ENCODE peak calls at places on chromosomes 3 and 15, in eight cellular contexts. U is stomach, F is endothelial cell of umbilical vein, Z is A549, N is mesendoderm, E is ovary, H is dorsolateral prefrontal cortex, K is WERI-Rb-1. L is an unnamed sample.

GRCh38 chr3:69963643-69964042 is 35.9 kb upstream of the SAMMSON start:
- DNase-seq in N (no peak), H (no peak), U (no peak), F (no peak), E (no peak), K (no peak), Z (no peak), L (no peak)

GRCh38 chr3:171156455-171157005 is 130.0 kb upstream of the SLC2A2 start:
- DNase-seq in N (peak; percentile 93), K (no peak), E (no peak), H (no peak), Z (peak; percentile 33), U (no peak), F (no peak), L (no peak)

GRCh38 chr3:132641837-132642538 is 17.6 kb downstream of the ACAD11 start:
- DNase-seq in N (peak; percentile 51), H (no peak), Z (peak; percentile 37), K (no peak), F (peak; percentile 72), E (no peak), U (no peak), L (no peak)

GRCh38 chr3:189572249-189572648 is 58.9 kb upstream of the TP63 start:
- DNase-seq in Z (peak; percentile 82), N (no peak), E (no peak), K (no peak), U (no peak), H (no peak), F (no peak), L (no peak)

GRCh38 chr3:139732729-139733128 is 55.0 kb upstream of the NMNAT3 start:
- DNase-seq in F (no peak), U (no peak), Z (no peak), N (no peak), K (no peak), H (no peak), E (no peak), L (no peak)

GRCh38 chr3:73530030-73530411 is 94.7 kb downstream of the PDZRN3 start:
- DNase-seq in N (no peak), F (no peak), U (no peak), E (no peak), Z (no peak), H (no peak), K (no peak), L (no peak)

GRCh38 chr15:29208352-29208751 is 61.3 kb downstream of the NSMCE3 start:
- DNase-seq in U (no peak), N (peak; percentile 49), K (no peak), E (no peak), Z (peak; percentile 21), F (no peak), H (no peak), L (no peak)

GRCh38 chr3:13494463-13495350 is 14.6 kb downstream of the HDAC11 start:
- DNase-seq in N (peak; percentile 48), H (peak; percentile 83), E (peak; percentile 17), K (no peak), F (no peak), Z (peak; percentile 53), U (no peak), L (no peak)

DNA sequence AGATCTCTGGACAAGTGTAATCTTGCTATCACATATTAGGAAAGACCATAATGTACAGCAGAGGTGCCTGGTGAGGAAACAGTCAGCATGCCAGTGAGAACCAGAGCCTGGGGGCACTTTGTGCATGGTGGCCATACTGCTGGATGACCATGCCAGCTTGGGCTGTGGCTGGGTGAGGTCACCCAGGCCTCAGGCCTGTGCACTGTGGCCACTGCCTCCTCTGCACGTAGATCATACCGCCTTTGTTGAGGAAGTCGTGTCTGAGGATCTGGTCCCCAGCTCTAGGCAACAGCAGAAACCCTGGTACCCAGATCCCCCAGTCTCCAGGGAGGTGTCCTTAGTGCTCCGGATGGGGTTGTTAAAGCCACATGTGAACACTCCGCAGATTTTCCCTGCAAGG is 38.9 kb downstream of the ZNF710 start:
- DNase-seq in K (no peak), Z (no peak), F (no peak), H (no peak), E (peak; percentile 6), U (no peak), N (no peak), L (peak; percentile 3)
- H3K27ac ChIP-seq in K (no peak overlapping the region), Z (no peak overlapping the region), F (no peak overlapping the region), H (no peak overlapping the region), E (no peak overlapping the region), U (no peak overlapping the region), N (no peak overlapping the region), L (no peak overlapping the region)

GRCh38 chr3:98554580-98554979 is 22.8 kb downstream of the GPR15 start:
- DNase-seq in F (no peak), U (no peak), E (no peak), N (no peak), Z (no peak), K (no peak), H (no peak), L (no peak)

GRCh38 chr3:98557324-98558010 is 25.7 kb downstream of the GPR15 start:
- DNase-seq in N (no peak), K (no peak), U (no peak), E (no peak), H (no peak), Z (no peak), F (no peak), L (no peak)

GRCh38 chr3:98558100-98558499 is 26.3 kb downstream of the GPR15 start:
- DNase-seq in H (no peak), N (no peak), Z (no peak), K (no peak), E (no peak), F (no peak), U (no peak), L (no peak)

GRCh38 chr3:98555025-98555379 is 23.2 kb downstream of the GPR15 start:
- DNase-seq in H (no peak), E (no peak), K (no peak), N (no peak), F (no peak), Z (no peak), U (no peak), L (no peak)

DNA sequence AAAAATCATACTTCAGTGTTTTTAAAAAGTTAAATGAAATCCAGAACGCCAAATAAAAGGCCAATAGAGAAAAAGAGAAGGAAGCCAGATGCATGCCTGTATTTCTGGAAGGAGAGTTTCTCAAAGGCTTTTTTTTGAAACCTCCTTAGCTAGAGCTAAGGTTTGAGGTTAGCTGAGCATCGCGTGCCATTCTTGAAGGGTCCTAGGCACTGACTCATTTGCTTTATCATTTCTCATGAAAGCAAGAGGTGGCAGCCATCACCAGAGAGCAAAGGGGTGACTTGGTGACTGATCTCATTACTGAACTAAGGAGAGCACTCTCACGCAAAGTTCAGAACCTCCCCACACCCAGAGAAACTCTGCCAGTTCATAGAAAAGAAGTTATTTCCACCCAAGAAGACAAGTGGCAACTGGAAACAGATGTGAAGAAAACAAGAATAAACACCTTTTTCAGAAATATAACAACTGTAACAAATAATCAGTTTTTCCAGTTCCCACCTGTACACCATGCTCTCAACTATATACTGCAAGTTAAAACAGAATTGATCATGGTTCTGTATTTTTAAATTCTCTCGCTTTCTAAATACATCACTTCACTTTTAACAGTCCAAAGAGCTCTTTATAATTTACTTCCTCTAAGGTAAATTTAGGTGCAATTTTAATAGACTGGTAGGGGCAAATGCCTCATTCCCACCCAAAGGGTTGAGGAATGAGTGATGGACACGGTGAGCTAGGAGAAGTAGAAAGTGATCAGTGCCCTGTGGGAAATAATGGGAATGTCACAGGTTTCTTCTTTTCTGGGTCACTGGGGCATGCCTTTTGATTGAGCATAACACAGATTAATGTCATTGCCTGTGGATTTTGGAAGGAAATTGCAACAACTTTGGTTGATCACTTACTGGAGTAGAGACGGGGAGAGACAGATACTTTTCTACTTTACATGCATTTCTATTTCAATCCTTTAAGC is 24.7 kb downstream of the GPR15 start:
- DNase-seq in E (no peak), H (no peak), F (no peak), Z (no peak), K (no peak), N (no peak), U (no peak), L (no peak)
- H3K27ac ChIP-seq in E (no peak overlapping the region), H (no peak overlapping the region), F (no peak overlapping the region), Z (no peak overlapping the region), K (no peak overlapping the region), N (no peak overlapping the region), U (peak overlapping the region; percentile 51), L (no peak overlapping the region)

DNA sequence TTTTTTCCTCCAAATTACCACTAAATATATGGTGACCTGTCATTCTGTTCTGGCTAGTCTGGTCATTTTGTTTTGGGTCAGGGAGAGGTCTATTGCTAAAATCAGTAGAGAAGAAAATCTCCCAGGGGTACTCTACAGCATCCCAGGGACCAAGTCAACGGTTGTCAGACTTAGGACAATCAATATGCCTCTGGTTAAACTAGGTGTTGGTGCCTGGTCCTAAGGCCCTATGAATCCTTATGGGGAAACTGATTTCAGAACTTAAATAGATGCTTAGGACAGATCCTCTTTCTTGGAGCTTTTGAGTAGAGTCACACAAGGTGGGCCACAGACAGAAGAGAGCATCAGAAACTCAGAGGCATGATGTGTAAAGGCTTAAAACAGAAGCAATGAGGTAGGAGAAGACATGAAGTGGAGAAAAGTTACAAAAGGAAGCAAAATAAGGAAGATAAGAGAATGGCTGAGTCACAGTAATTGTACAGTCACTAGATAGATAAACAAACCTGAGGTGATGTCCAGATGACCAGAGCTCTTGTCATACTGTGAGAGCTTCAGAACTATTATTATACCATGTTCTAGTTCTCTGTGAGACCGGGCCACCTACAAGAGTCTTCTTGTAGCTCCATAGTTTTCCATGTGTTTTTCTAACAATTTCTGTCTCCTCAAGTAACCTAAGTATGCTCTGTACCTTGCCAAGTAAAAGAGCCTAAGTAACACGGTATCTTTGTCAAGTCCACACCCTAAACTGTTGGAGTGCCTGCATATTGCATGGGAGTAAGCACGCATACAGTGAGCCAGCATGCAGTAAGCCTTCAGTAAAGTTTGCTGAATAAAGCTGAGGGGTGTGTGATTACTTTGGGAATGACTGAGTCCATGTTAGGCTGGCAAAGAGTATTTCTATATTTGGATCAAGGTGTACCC is 44.6 kb upstream of the LEKR1 start:
- DNase-seq in U (peak; percentile 28), K (no peak), F (peak; percentile 52), Z (peak; percentile 79), E (no peak), H (no peak), N (no peak), L (no peak)
- H3K27ac ChIP-seq in U (no peak overlapping the region), K (no peak overlapping the region), F (peak overlapping the region; percentile 98), Z (peak overlapping the region; percentile 81), E (no peak overlapping the region), H (no peak overlapping the region), N (no peak overlapping the region), L (no peak overlapping the region)

GRCh38 chr3:158768881-158769518 is 32.9 kb upstream of the MFSD1 start:
- DNase-seq in U (no peak), H (no peak), N (no peak), Z (peak; percentile 85), F (peak; percentile 85), E (peak; percentile 41), K (no peak), L (no peak)

GRCh38 chr3:158769519-158770253 is 32.2 kb upstream of the MFSD1 start:
- DNase-seq in F (no peak), Z (no peak), N (no peak), U (no peak), K (no peak), H (no peak), E (no peak), L (no peak)

GRCh38 chr3:158771018-158771350 is 30.9 kb upstream of the MFSD1 start:
- DNase-seq in E (no peak), F (no peak), N (no peak), H (no peak), K (no peak), Z (no peak), U (no peak), L (no peak)

GRCh38 chr3:158771577-158771976 is 30.3 kb upstream of the MFSD1 start:
- DNase-seq in E (no peak), N (no peak), H (no peak), F (no peak), K (no peak), Z (peak; percentile 11), U (no peak), L (no peak)

DNA sequence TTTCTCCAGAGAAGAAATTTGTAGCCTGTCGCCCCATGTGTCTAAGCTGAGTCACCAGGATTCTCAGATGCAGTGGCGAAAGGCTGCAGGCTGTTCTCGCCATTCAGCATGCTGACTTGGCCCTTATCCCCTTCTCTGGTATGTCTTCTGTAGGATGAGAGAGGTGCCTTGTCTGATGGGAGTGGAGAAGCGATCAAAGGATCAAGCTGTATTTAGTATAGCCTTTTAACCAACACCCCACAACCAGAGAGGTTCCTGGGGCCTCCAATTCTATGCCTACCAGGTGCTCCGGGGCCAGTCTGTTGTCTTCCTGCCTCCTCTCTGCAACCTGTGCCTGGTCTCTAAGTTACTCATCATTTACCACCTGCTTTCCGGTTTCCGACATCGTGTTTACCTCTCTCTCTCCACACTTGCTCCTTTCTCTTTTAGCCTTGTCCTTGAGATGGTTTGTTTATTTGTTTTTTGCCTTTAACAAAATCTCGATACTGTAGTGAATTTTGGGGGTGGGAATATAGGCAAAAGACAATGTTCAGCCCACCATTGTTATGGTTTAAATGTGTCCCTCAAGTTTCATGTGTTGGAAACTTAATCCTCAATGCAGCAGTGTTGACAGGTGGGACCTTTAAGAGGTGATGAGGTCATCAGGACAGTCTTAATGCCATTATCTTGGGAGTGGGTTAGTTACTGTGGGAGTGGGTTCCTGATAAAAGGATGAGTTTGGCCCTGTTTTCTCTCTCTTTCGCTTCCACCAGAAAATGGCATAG is 31.4 kb upstream of the MFSD1 start:
- DNase-seq in H (no peak), N (peak; percentile 47), K (no peak), E (no peak), F (peak; percentile 9), U (no peak), Z (peak; percentile 23), L (no peak)
- H3K27ac ChIP-seq in H (no peak overlapping the region), N (no peak overlapping the region), K (no peak overlapping the region), E (peak overlapping the region; percentile 30), F (no peak overlapping the region), U (peak overlapping the region; percentile 70), Z (peak overlapping the region; percentile 89), L (peak overlapping the region; percentile 6)